ENCODE peak calls at places on chromosome 10, in four cellular contexts. Y is fibroblast of lung, H is LNCaP clone FGC, J is tibial artery. X is an unnamed sample.

GRCh38 chr10:119367841-119368549 is 160.6 kb downstream of the GRK5 start:
- DNase-seq in Y (no peak), H (no peak), J (no peak), X (no peak)

GRCh38 chr10:126133906-126134703 is 237.7 kb downstream of the FANK1 start:
- DNase-seq in Y (peak), H (no peak), J (no peak), X (no peak)

GRCh38 chr10:79105164-79105739 is 36.5 kb downstream of the ZMIZ1 start:
- DNase-seq in Y (no peak), H (no peak), J (no peak), X (no peak)

GRCh38 chr10:514137-514671 is 175.3 kb downstream of the DIP2C start:
- DNase-seq in Y (no peak), H (no peak), J (peak), X (no peak)

GRCh38 chr10:86200269-86200668 is 166.3 kb downstream of the GRID1 start:
- DNase-seq in Y (no peak), H (no peak), J (no peak), X (no peak)

GRCh38 chr10:74786126-74786525 is 40.3 kb upstream of the KAT6B start:
- DNase-seq in Y (no peak), H (peak), J (no peak), X (no peak)

GRCh38 chr10:102347236-102347828 is 48.2 kb upstream of the NFKB2 start:
- DNase-seq in Y (peak), H (peak), J (no peak), X (no peak)

GRCh38 chr10:23293145-23293724 is 51.4 kb downstream of the C10orf67 start:
- DNase-seq in Y (peak), H (no peak), J (no peak), X (peak)

GRCh38 chr10:97573021-97573420 is 442 bp downstream of the ANKRD2 start:
- DNase-seq in Y (no peak), H (no peak), J (no peak), X (no peak)

GRCh38 chr10:72694476-72695369 is 2.8 kb downstream of the MCU start:
- DNase-seq in Y (peak), H (peak), J (no peak), X (no peak)
- TF ChIP-seq CTCF in Y (peak), H (peak), J (peak), X (peak)

GRCh38 chr10:94074462-94074861 is 80.7 kb downstream of the PLCE1 start:
- DNase-seq in Y (no peak), H (no peak), J (no peak), X (no peak)

GRCh38 chr10:94075521-94075920 is 81.8 kb downstream of the PLCE1 start:
- DNase-seq in Y (no peak), H (no peak), J (no peak), X (no peak)

GRCh38 chr10:94077042-94077441 is 83.3 kb downstream of the PLCE1 start:
- DNase-seq in Y (no peak), H (no peak), J (no peak), X (no peak)

GRCh38 chr10:94080108-94080507 is 86.4 kb downstream of the PLCE1 start:
- DNase-seq in Y (no peak), H (no peak), J (no peak), X (no peak)

GRCh38 chr10:94076325-94076841 is 82.7 kb downstream of the PLCE1 start:
- DNase-seq in Y (peak), H (peak), J (no peak), X (no peak)
- TF ChIP-seq CTCF in Y (peak), H (peak), J (peak), X (peak)

DNA sequence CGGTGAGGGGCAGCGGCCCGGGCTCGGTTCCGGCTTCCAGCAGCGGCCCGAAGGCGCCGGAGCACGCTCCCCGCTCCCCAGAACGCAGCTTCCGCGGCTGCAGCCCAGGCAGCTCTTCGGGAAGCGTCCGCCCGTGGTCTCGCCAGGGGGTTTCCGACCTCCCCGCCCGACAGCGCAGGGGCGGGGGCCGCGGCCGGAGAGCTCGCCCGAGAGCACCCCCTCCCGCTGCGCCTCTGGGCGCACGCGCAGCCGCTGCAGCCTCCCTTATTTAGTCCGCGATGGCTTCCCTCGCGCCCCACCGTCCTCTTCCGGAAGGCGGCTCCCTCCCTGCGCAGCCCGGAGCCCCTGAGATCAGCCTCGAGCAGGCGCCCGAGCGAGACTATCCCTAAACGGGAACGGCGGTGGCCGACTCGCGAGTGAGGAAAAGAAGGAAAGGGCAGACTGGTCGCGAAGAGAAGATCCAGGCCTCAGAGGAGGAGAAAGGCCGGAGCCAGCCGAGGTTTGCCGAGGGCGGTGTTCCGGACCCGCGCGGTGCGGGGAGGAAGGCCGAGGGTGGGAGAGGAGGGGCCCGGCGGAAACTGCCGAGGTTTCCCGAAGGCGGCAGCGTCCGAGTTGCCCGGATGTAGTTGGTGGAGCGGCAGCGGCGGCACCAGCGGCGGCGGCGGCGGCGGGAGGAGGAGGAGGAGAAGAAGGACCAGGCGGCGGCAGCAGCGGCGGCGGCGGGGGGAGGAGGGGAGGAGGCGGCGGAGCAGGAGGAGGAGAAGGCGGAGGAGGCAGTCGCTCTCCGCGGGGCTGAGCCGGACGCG is at the start of gene WAC:
- DNase-seq in Y (peak), H (peak), J (peak), X (peak)
- TF ChIP-seq CTCF in Y (no peak), H (peak), J (peak), X (no peak)

GRCh38 chr10:21021843-21022594 is 124.9 kb upstream of the NEBL start:
- DNase-seq in Y (no peak), H (peak), J (no peak), X (no peak)
- TF ChIP-seq CTCF in Y (no peak), H (peak), J (no peak), X (peak)

DNA sequence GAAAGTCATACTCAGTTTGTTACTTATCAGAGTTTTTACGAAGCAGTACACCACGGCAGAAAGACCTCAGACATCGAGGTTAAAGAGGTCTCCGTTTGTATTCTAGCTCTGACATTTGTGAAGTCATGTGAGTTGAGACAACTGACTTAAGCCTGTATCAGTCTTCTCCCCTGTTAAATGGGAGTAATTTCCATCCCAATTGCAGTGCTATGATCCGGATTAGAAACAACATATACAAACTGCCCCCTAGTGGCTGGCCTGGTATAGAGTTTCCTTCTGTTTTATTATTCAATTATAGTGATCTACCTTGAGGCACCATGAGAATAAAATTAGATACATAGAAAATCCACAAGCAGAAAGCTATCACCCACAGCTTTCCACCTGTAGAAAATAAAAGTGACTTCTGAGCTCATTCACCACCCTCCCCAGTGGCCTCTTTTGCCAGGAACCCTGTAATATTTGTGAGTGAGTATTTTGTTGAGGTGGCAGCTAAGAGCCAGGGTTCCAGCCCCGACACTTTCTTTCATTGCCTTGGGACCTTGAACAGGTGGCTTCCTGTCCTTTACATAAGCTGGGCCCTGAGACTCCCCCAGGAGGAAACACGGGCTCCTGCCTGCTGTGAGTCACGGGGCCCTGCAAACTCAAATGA is 607.2 kb upstream of the MGMT start:
- DNase-seq in Y (peak), H (no peak), J (no peak), X (no peak)
- TF ChIP-seq CTCF in Y (no peak), H (peak), J (no peak), X (peak)

DNA sequence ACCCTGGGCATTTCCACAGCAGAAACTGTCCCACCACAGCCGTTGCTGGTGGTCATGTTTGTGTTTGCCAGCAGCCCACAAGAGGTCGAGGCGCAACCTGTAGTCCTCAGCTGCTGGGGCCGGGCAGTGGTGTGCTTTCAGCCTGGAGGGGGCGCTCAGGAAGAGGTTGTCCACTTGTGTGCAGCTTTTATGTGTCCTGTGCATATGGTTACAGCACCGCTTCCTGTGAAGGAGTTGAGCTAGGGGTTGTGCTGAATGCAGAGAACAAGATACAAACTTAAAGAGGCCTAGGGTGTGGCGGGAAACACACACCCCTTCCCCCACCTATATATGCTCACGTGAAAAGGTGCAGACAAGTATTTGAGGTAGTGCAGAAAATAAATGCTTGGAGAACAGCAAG is 29.5 kb upstream of the PFKFB3 start:
- DNase-seq in Y (no peak), H (no peak), J (no peak), X (no peak)
- TF ChIP-seq CTCF in Y (no peak), H (peak), J (no peak), X (peak)

X was measured in retinal pigment epithelial cell.